ENCODE peak calls at places on chromosomes 12 and 14, in nine cellular contexts. Z, O, Y, V, B, G, C, A and R are unnamed samples.

GRCh38 chr14:94650444-94650775 is 38.2 kb downstream of the SERPINA3 start:
- DNase-seq in Z (no peak), O (no peak), Y (no peak), V (no peak), B (no peak), G (no peak), C (no peak), A (no peak), R (no peak)

GRCh38 chr14:33280646-33281045 is 342.0 kb downstream of the NPAS3 start:
- DNase-seq in Z (no peak), O (no peak), Y (no peak), V (no peak), B (no peak), G (no peak), C (no peak), A (no peak), R (no peak)

GRCh38 chr14:60266021-60266937 is 17.3 kb downstream of the PPM1A start:
- DNase-seq in Z (no peak), O (no peak), Y (no peak), V (no peak), B (no peak), G (no peak), C (no peak), A (no peak), R (no peak)

GRCh38 chr12:120230326-120230973 is 29.5 kb upstream of the RPLP0 start:
- DNase-seq in Z (peak; percentile 88), O (peak; percentile 79), Y (no peak), V (no peak), B (no peak), G (no peak), C (peak; percentile 52), A (no peak), R (peak; percentile 97)

GRCh38 chr12:5407457-5407856 is 24.5 kb upstream of the NTF3 start:
- DNase-seq in Z (no peak), O (no peak), Y (no peak), V (no peak), B (no peak), G (no peak), C (no peak), A (no peak), R (no peak)

GRCh38 chr14:70655110-70655826 is 13.6 kb downstream of the TTC9 start:
- DNase-seq in Z (no peak), O (no peak), Y (peak; percentile 50), V (peak; percentile 94), B (no peak), G (peak; percentile 79), C (no peak), A (peak; percentile 45), R (no peak)

GRCh38 chr12:55930771-55931316 is at the start of gene DGKA:
- DNase-seq in Z (peak; percentile 26), O (no peak), Y (peak; percentile 68), V (no peak), B (peak; percentile 88), G (peak; percentile 83), C (peak; percentile 55), A (peak; percentile 71), R (no peak)

GRCh38 chr12:83889745-83890144 is 1022.9 kb downstream of the SLC6A15 start:
- DNase-seq in Z (no peak), O (no peak), Y (no peak), V (no peak), B (no peak), G (no peak), C (no peak), A (no peak), R (no peak)

GRCh38 chr14:102579696-102580551 is 12.5 kb upstream of the RCOR1 start:
- DNase-seq in Z (peak; percentile 28), O (no peak), Y (no peak), V (no peak), B (no peak), G (no peak), C (peak; percentile 55), A (no peak), R (no peak)

GRCh38 chr12:101597164-101597563 is 2.4 kb downstream of the MYBPC1 start:
- DNase-seq in Z (no peak), O (no peak), Y (no peak), V (no peak), B (no peak), G (no peak), C (no peak), A (no peak), R (peak; percentile 80)

GRCh38 chr14:75711134-75711795 is 50.2 kb downstream of the TTLL5 start:
- DNase-seq in Z (no peak), O (no peak), Y (no peak), V (no peak), B (no peak), G (peak; percentile 45), C (no peak), A (no peak), R (peak; percentile 45)

GRCh38 chr12:55706840-55707671 is 648 bp downstream of the ITGA7 start:
- DNase-seq in Z (peak; percentile 60), O (no peak), Y (no peak), V (no peak), B (no peak), G (no peak), C (no peak), A (no peak), R (no peak)

GRCh38 chr12:56469007-56469930 is 891 bp downstream of the SPRYD4 start:
- DNase-seq in Z (peak; percentile 36), O (no peak), Y (no peak), V (no peak), B (no peak), G (no peak), C (no peak), A (no peak), R (no peak)

GRCh38 chr12:88501976-88502938 is 78.0 kb downstream of the KITLG start:
- DNase-seq in Z (no peak), O (no peak), Y (no peak), V (no peak), B (peak; percentile 7), G (no peak), C (no peak), A (no peak), R (no peak)

GRCh38 chr12:122001379-122002209 is 20.1 kb upstream of the BCL7A start:
- DNase-seq in Z (no peak), O (no peak), Y (no peak), V (no peak), B (peak; percentile 79), G (no peak), C (peak; percentile 11), A (no peak), R (no peak)

GRCh38 chr14:20683125-20683895 is 1.1 kb upstream of the RNASE4 start:
- DNase-seq in Z (peak; percentile 77), O (peak; percentile 74), Y (peak; percentile 68), V (peak; percentile 93), B (peak; percentile 85), G (peak; percentile 49), C (peak; percentile 75), A (peak; percentile 84), R (peak; percentile 44)

GRCh38 chr14:33357225-33358010 is 418.7 kb downstream of the NPAS3 start:
- DNase-seq in Z (no peak), O (no peak), Y (no peak), V (no peak), B (no peak), G (no peak), C (no peak), A (no peak), R (no peak)

GRCh38 chr12:52860102-52860838 is 11.5 kb upstream of the KRT78 start:
- DNase-seq in Z (no peak), O (no peak), Y (no peak), V (no peak), B (no peak), G (no peak), C (no peak), A (no peak), R (no peak)

GRCh38 chr14:105745433-105746123 is 219.2 kb downstream of the TMEM121 start:
- DNase-seq in Z (no peak), O (no peak), Y (no peak), V (no peak), B (no peak), G (no peak), C (peak; percentile 23), A (no peak), R (no peak)

GRCh38 chr12:6141048-6141447 is 16.6 kb upstream of the VWF start:
- DNase-seq in Z (no peak), O (peak; percentile 30), Y (no peak), V (no peak), B (no peak), G (peak; percentile 51), C (no peak), A (no peak), R (peak; percentile 32)

GRCh38 chr12:54304187-54304810 is 3.5 kb upstream of the NFE2 start:
- DNase-seq in Z (peak; percentile 69), O (peak; percentile 79), Y (no peak), V (no peak), B (no peak), G (no peak), C (peak; percentile 94), A (no peak), R (peak; percentile 79)

GRCh38 chr14:39218171-39218769 is 15.4 kb upstream of the MIA2 start:
- DNase-seq in Z (no peak), O (no peak), Y (no peak), V (no peak), B (peak; percentile 52), G (no peak), C (no peak), A (no peak), R (no peak)

GRCh38 chr14:24130717-24131548 is 474 bp downstream of the FITM1 start:
- DNase-seq in Z (peak; percentile 70), O (no peak), Y (no peak), V (no peak), B (no peak), G (no peak), C (no peak), A (no peak), R (peak; percentile 90)

GRCh38 chr12:68119724-68120211 is 39.8 kb downstream of the IFNG start:
- DNase-seq in Z (no peak), O (no peak), Y (peak; percentile 7), V (peak; percentile 69), B (no peak), G (peak; percentile 51), C (no peak), A (peak; percentile 61), R (no peak)

GRCh38 chr14:101116486-101117130 is 213.1 kb upstream of the RTL1 start:
- DNase-seq in Z (no peak), O (peak; percentile 5), Y (no peak), V (no peak), B (no peak), G (no peak), C (no peak), A (no peak), R (no peak)

GRCh38 chr12:76927170-76927784 is 48.5 kb upstream of the CSRP2 start:
- DNase-seq in Z (no peak), O (peak; percentile 37), Y (no peak), V (peak; percentile 0), B (no peak), G (peak; percentile 33), C (no peak), A (peak; percentile 39), R (no peak)